ENCODE peak calls at places on chromosome 6, in six cellular contexts. R is occipital lobe, Q is heart left ventricle, P is adrenal gland, S is cardiac septum, T is substantia nigra. I is an unnamed sample.

GRCh38 chr6:128600397-128600951 is 80.1 kb upstream of the PTPRK start:
- DNase-seq in R (no peak), Q (peak), P (no peak), S (no peak), T (no peak), I (no peak)

GRCh38 chr6:53107091-53107490 is 41.5 kb downstream of the GCM1 start:
- DNase-seq in R (no peak), Q (no peak), P (no peak), S (no peak), T (no peak), I (no peak)

GRCh38 chr6:149551920-149552319 is 6.1 kb upstream of the PPIL4 start:
- DNase-seq in R (no peak), Q (no peak), P (no peak), S (no peak), T (no peak), I (no peak)

GRCh38 chr6:133809406-133809805 is 79.5 kb upstream of the TCF21 start:
- DNase-seq in R (no peak), Q (no peak), P (no peak), S (no peak), T (no peak), I (no peak)

GRCh38 chr6:24910331-24910849 is 25.4 kb downstream of the RIPOR2 start:
- DNase-seq in R (no peak), Q (peak), P (no peak), S (no peak), T (no peak), I (no peak)

GRCh38 chr6:43355862-43356590 is 13.4 kb downstream of the ZNF318 start:
- DNase-seq in R (no peak), Q (no peak), P (no peak), S (no peak), T (no peak), I (no peak)

GRCh38 chr6:29826271-29826670 is 1.4 kb upstream of the HLA-G start:
- DNase-seq in R (no peak), Q (no peak), P (no peak), S (no peak), T (no peak), I (no peak)

GRCh38 chr6:52555531-52556228 is 21.2 kb downstream of the TRAM2 start:
- DNase-seq in R (no peak), Q (no peak), P (no peak), S (no peak), T (no peak), I (no peak)

GRCh38 chr6:88171312-88171711 is 5.2 kb upstream of the CNR1 start:
- DNase-seq in R (no peak), Q (no peak), P (no peak), S (no peak), T (no peak), I (no peak)

GRCh38 chr6:155241966-155242365 is 21.8 kb upstream of the CLDN20 start:
- DNase-seq in R (no peak), Q (no peak), P (no peak), S (no peak), T (no peak), I (no peak)

GRCh38 chr6:57307850-57308249 is 9.6 kb upstream of the PRIM2 start:
- DNase-seq in R (no peak), Q (no peak), P (no peak), S (no peak), T (no peak), I (no peak)

GRCh38 chr6:148671952-148672351 is 74.9 kb upstream of the UST start:
- DNase-seq in R (no peak), Q (no peak), P (no peak), S (no peak), T (no peak), I (no peak)

GRCh38 chr6:3247255-3248146 is 11.2 kb upstream of the PSMG4 start:
- DNase-seq in R (peak), Q (peak), P (peak), S (no peak), T (peak), I (peak)

GRCh38 chr6:1516742-1517520 is 92.8 kb upstream of the FOXC1 start:
- DNase-seq in R (no peak), Q (no peak), P (no peak), S (no peak), T (no peak), I (no peak)

GRCh38 chr6:28980797-28981390 is 24.2 kb downstream of the ZNF311 start:
- DNase-seq in R (peak), Q (peak), P (peak), S (no peak), T (no peak), I (peak)

GRCh38 chr6:150065083-150065482 is 3.8 kb downstream of the ULBP3 start:
- DNase-seq in R (no peak), Q (no peak), P (no peak), S (no peak), T (no peak), I (no peak)

GRCh38 chr6:139595183-139595582 is 220.7 kb upstream of the CITED2 start:
- DNase-seq in R (no peak), Q (no peak), P (no peak), S (no peak), T (no peak), I (no peak)

GRCh38 chr6:135675862-135676261 is 175.6 kb upstream of the PDE7B start:
- DNase-seq in R (no peak), Q (no peak), P (no peak), S (no peak), T (no peak), I (peak)

GRCh38 chr6:25193147-25193864 is 85.9 kb upstream of the CARMIL1 start:
- DNase-seq in R (no peak), Q (peak), P (peak), S (no peak), T (no peak), I (no peak)

GRCh38 chr6:41693866-41694265 is 41.5 kb downstream of the TFEB start:
- DNase-seq in R (peak), Q (no peak), P (no peak), S (no peak), T (peak), I (no peak)

GRCh38 chr6:134938896-134939295 is 11.0 kb downstream of the ALDH8A1 start:
- DNase-seq in R (no peak), Q (no peak), P (no peak), S (no peak), T (no peak), I (no peak)

GRCh38 chr6:111605100-111605748 is 454 bp downstream of the TRAF3IP2 start:
- DNase-seq in R (peak), Q (peak), P (peak), S (peak), T (peak), I (peak)

I was measured in neural crest cell.